ENCODE peak calls at places on chromosomes 5 and 9, in seven cellular contexts. Q is PC-3, H is MM.1S, X is neural progenitor cell, M is GM23248, S is OCI-LY7, K is HCT116. V is an unnamed sample. For H3K9me3, the result is how much of the 10 kb centered on the place peaks cover.

GRCh38 chr5:130652178-130652577 is 512.9 kb downstream of the HINT1 start:
- DNase-seq in Q (peak), H (no peak), X (no peak), M (no peak), S (no peak), K (peak), V (peak)

GRCh38 chr5:68277427-68277826 is 61.9 kb downstream of the PIK3R1 start:
- DNase-seq in Q (peak), H (no peak), X (no peak), M (no peak), S (no peak), K (no peak), V (no peak)

GRCh38 chr9:469672-470040 is 255.0 kb downstream of the DOCK8 start:
- DNase-seq in Q (no peak), H (peak), X (no peak), M (no peak), S (peak), K (no peak), V (no peak)

GRCh38 chr9:4620881-4621555 is 41.1 kb upstream of the PLPP6 start:
- DNase-seq in Q (no peak), H (no peak), X (peak), M (peak), S (no peak), K (no peak), V (no peak)

GRCh38 chr5:140111859-140112551 is 1.9 kb upstream of the PURA start:
- DNase-seq in Q (no peak), H (no peak), X (no peak), M (no peak), S (peak), K (no peak), V (no peak)

GRCh38 chr9:77449177-77450092 is 198.7 kb downstream of the GNA14 start:
- DNase-seq in Q (peak), H (no peak), X (no peak), M (peak), S (no peak), K (no peak), V (peak)

GRCh38 chr5:125152461-125153189 is 406.2 kb upstream of the ZNF608 start:
- DNase-seq in Q (no peak), H (no peak), X (no peak), M (no peak), S (no peak), K (no peak), V (no peak)

GRCh38 chr5:34998058-34998789 is 49.5 kb downstream of the AGXT2 start:
- DNase-seq in Q (peak), H (no peak), X (no peak), M (peak), S (no peak), K (no peak), V (no peak)

GRCh38 chr5:170863646-170864045 is 1.8 kb downstream of the RANBP17 start:
- DNase-seq in Q (no peak), H (no peak), X (no peak), M (peak), S (no peak), K (no peak), V (no peak)

GRCh38 chr5:112351225-112351624 is 67.9 kb downstream of the EPB41L4A start:
- DNase-seq in Q (no peak), H (no peak), X (no peak), M (no peak), S (no peak), K (no peak), V (no peak)

GRCh38 chr5:51811883-51812282 is 428.6 kb downstream of the ISL1 start:
- DNase-seq in Q (peak), H (no peak), X (peak), M (no peak), S (no peak), K (no peak), V (peak)

GRCh38 chr5:107422494-107422893 is 248.2 kb downstream of the EFNA5 start:
- DNase-seq in Q (no peak), H (no peak), X (no peak), M (no peak), S (peak), K (no peak), V (no peak)

GRCh38 chr5:6705088-6705487 is 8.1 kb upstream of the TENT4A start:
- DNase-seq in Q (no peak), H (no peak), X (no peak), M (no peak), S (no peak), K (no peak), V (no peak)

GRCh38 chr9:36346578-36346977 is 53.5 kb downstream of the RNF38 start:
- DNase-seq in Q (no peak), H (no peak), X (no peak), M (no peak), S (no peak), K (no peak), V (no peak)

GRCh38 chr5:89297111-89297510 is 414.1 kb upstream of the MEF2C start:
- DNase-seq in Q (no peak), H (no peak), X (no peak), M (no peak), S (no peak), K (no peak), V (no peak)

GRCh38 chr5:140040358-140040757 is 2.7 kb downstream of the NRG2 start:
- DNase-seq in Q (no peak), H (no peak), X (no peak), M (no peak), S (no peak), K (no peak), V (no peak)

GRCh38 chr9:123642291-123643278 is 286.6 kb downstream of the CRB2 start:
- DNase-seq in Q (no peak), H (no peak), X (no peak), M (no peak), S (no peak), K (no peak), V (peak)

GRCh38 chr9:87606921-87607521 is 109.4 kb downstream of the DAPK1 start:
- DNase-seq in Q (no peak), H (no peak), X (peak), M (peak), S (no peak), K (no peak), V (no peak)

GRCh38 chr9:99134893-99135341 is 30.0 kb downstream of the TGFBR1 start:
- DNase-seq in Q (no peak), H (no peak), X (no peak), M (peak), S (no peak), K (no peak), V (no peak)

GRCh38 chr9:97873410-97873809 is 20.4 kb downstream of the FOXE1 start:
- DNase-seq in Q (no peak), H (no peak), X (no peak), M (no peak), S (no peak), K (no peak), V (no peak)

GRCh38 chr5:179142434-179143198 is 82.4 kb downstream of the ZNF354C start:
- DNase-seq in Q (peak), H (peak), X (no peak), M (peak), S (no peak), K (no peak), V (no peak)
- H3K9me3 ChIP-seq in Q (under half), H (under half), X (under half), M (under half), S (under half), K (under half), V (under half)

DNA sequence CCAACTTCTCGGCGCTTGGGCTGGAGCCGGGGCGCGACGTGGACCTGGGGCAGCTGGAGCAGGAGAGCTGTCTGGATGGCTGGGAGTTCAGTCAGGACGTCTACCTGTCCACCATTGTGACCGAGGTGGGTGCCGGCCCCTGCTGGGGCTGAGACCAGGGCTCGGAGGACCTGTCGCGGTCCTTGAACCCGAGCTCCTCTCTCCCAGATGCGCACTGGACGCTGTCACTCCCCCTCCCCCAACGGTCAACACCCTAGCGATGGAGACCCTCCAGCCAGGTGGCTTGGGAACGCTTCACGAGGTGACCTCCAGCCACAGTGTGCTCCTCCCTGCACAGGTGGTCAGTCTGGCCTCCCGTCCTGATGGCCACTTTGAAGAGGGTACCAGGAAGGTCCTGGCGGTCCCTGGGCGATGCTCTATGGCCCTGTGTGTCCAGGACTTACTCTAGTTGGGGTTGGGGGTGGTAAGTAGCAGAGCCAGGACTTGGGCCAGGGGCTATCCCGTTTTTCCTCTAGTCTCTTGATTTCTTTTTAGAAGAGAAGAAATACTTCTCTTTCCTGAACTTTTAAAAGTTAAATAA is 821 bp downstream of the SLC22A5 start:
- DNase-seq in Q (no peak), H (no peak), X (no peak), M (no peak), S (no peak), K (no peak), V (no peak)
- H3K4me2 ChIP-seq in Q (peak), H (peak), X (peak), M (peak), S (peak), K (peak), V (peak)

DNA sequence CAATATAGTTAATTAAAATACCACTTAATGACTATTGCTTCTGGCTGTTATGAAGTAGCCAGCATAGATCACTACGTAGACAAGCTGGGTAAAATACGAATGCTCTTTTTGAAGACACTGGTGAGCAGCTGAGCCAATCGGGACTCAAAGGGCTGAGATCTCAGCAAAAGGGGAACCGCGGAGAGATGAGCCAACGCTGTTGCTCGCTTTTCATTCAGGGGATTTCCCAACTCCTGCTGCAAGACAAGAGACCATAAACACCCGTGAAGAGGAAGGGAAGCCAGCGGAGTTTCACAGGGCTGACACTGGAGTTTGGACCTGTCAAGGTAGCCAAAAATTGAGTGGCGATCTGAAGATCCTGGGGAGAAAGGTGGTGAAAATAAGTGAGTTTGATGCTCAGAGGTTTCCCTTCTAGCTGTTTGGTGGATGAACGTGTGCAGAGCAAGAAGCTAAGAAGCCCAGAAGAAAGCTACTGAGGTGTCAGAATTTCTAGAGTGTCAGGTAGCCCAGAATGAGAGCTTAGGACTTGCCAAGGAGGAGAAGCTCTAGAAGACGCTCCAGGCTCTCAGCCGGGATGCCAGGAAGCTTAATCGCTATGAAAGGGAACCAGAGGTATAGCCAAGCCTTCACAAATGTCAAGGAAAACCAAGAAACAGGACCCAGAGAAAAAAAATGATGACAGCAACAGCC is 79.6 kb upstream of the RNU6ATAC start:
- DNase-seq in Q (no peak), H (peak), X (no peak), M (peak), S (peak), K (no peak), V (no peak)
- TF ChIP-seq EZH2phosphoT487 in Q (no peak), H (no peak), X (no peak), M (no peak), S (no peak), K (no peak), V (no peak)

DNA sequence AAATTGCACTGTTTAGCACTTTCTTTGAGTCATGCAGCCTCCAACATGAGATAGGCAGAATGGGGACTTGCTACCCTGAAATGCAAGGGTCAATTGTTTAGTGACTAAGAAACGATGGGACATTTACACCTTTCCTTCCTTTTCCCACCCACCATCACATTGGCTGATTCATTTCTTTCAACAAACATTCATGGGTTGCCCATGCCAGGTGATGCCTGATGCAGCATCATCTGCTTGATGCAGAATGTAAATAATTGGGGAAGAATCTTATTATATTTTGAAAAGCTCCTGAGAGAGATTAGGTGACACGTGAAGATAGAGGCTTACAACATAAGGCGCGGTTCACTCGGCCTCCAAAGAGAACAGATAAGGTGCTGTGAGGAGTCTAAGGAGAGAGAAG is 4.5 kb upstream of the TRMT10B start:
- DNase-seq in Q (no peak), H (no peak), X (no peak), M (no peak), S (no peak), K (no peak), V (no peak)
- H3K9me3 ChIP-seq in Q (under half), H (under half), X (under half), M (under half), S (under half), K (under half), V (under half)

V was measured in hepatocyte.